ENCODE peak calls at places on chromosomes 5 and 9, in six cellular contexts. W is heart right ventricle, F is AG10803, I is HCT116, L is H4, Y is GM04504. A is an unnamed sample.

GRCh38 chr5:42994285-42995151 is 45.6 kb downstream of the ANXA2R start:
- DNase-seq in F (peak; percentile 89), W (peak; percentile 80), L (peak; percentile 93), Y (peak; percentile 81), I (peak; percentile 81), A (peak; percentile 86)

GRCh38 chr5:144538845-144539244 is 368.2 kb downstream of the KCTD16 start:
- DNase-seq in Y (no peak), W (no peak), L (no peak), I (no peak), F (no peak), A (no peak)

GRCh38 chr5:169803077-169803981 is 166.3 kb downstream of the DOCK2 start:
- DNase-seq in W (peak; percentile 23), F (peak; percentile 100), Y (peak; percentile 97), I (no peak), L (peak; percentile 85), A (peak; percentile 86)

GRCh38 chr5:155844541-155844940 is 482.4 kb upstream of the SGCD start:
- DNase-seq in F (no peak), W (no peak), Y (no peak), I (no peak), L (no peak), A (no peak)

GRCh38 chr5:16713386-16713928 is 96.7 kb upstream of the RETREG1 start:
- DNase-seq in Y (no peak), L (no peak), I (no peak), W (no peak), F (peak; percentile 68), A (peak; percentile 43)

GRCh38 chr5:159061834-159062530 is 37.7 kb downstream of the EBF1 start:
- DNase-seq in W (no peak), L (no peak), F (no peak), I (no peak), Y (no peak), A (no peak)

GRCh38 chr9:38018964-38019602 is 49.9 kb downstream of the SHB start:
- DNase-seq in I (no peak), W (no peak), F (peak; percentile 72), Y (peak; percentile 51), L (peak; percentile 83), A (no peak)

GRCh38 chr5:53749611-53750010 is 189.2 kb downstream of the NDUFS4 start:
- DNase-seq in Y (peak; percentile 47), I (no peak), F (peak; percentile 91), L (no peak), W (no peak), A (no peak)

GRCh38 chr5:144024601-144025000 is 145.9 kb downstream of the YIPF5 start:
- DNase-seq in F (peak; percentile 59), Y (peak; percentile 47), L (no peak), W (no peak), I (no peak), A (no peak)

GRCh38 chr9:122366074-122366672 is 4.7 kb upstream of the PTGS1 start:
- DNase-seq in L (no peak), I (no peak), Y (no peak), F (no peak), W (no peak), A (no peak)

GRCh38 chr9:16964228-16964627 is 93.8 kb upstream of the BNC2 start:
- DNase-seq in W (no peak), Y (peak; percentile 85), F (peak; percentile 99), L (peak; percentile 78), I (peak; percentile 8), A (peak; percentile 99)

GRCh38 chr9:135588886-135589595 is 27.5 kb downstream of the PAEP start:
- DNase-seq in L (no peak), I (no peak), W (no peak), Y (no peak), F (no peak), A (no peak)

GRCh38 chr5:141182248-141182647 is at the start of gene PCDHB16:
- DNase-seq in W (peak; percentile 38), I (no peak), L (no peak), Y (peak; percentile 10), F (peak; percentile 35), A (no peak)

A was measured in fibroblast of the conjunctiva.